ENCODE peak calls at places on chromosome 11, in nine cellular contexts. D is left lung, F is hepatocyte, A is uterus, G is lower lobe of right lung, P is B cell, T is neural crest cell, V is Calu3, N is endothelial cell. J is an unnamed sample.

GRCh38 chr11:77112641-77113381 is 10.2 kb downstream of the OMP start:
- DNase-seq in D (peak; percentile 60), F (no peak), A (no peak), G (no peak), P (no peak), T (no peak), V (no peak), N (no peak), J (no peak)

GRCh38 chr11:1204381-1205101 is 18.3 kb upstream of the MUC5B start:
- DNase-seq in D (peak; percentile 55), F (no peak), A (no peak), G (peak; percentile 35), P (peak; percentile 25), T (no peak), V (no peak), N (no peak), J (no peak)

GRCh38 chr11:103618532-103618931 is 417.9 kb upstream of the DDI1 start:
- DNase-seq in D (no peak), F (no peak), A (no peak), G (no peak), P (no peak), T (no peak), V (no peak), N (no peak), J (peak; percentile 75)

GRCh38 chr11:44269369-44270351 is 40.3 kb downstream of the ALX4 start:
- DNase-seq in D (no peak), F (no peak), A (peak; percentile 63), G (no peak), P (peak; percentile 28), T (no peak), V (no peak), N (no peak), J (no peak)

GRCh38 chr11:36426226-36426848 is 83.7 kb downstream of the TRAF6 start:
- DNase-seq in D (no peak), F (no peak), A (no peak), G (no peak), P (no peak), T (no peak), V (no peak), N (no peak), J (no peak)

GRCh38 chr11:102886999-102887398 is 12.2 kb upstream of the MMP12 start:
- DNase-seq in D (no peak), F (no peak), A (no peak), G (no peak), P (no peak), T (no peak), V (no peak), N (no peak), J (no peak)

GRCh38 chr11:44443836-44444769 is 121.4 kb upstream of the CD82 start:
- DNase-seq in D (no peak), F (no peak), A (no peak), G (no peak), P (no peak), T (no peak), V (no peak), N (no peak), J (no peak)

GRCh38 chr11:12235945-12236743 is 125.8 kb downstream of the MICAL2 start:
- DNase-seq in D (no peak), F (peak; percentile 62), A (no peak), G (no peak), P (no peak), T (no peak), V (no peak), N (no peak), J (peak; percentile 68)

GRCh38 chr11:844693-845644 is 2.3 kb downstream of the TSPAN4 start:
- DNase-seq in D (peak; percentile 91), F (peak; percentile 90), A (peak; percentile 96), G (peak; percentile 91), P (no peak), T (peak; percentile 64), V (peak; percentile 62), N (peak; percentile 72), J (peak; percentile 77)

GRCh38 chr11:114233755-114234154 is 62.4 kb upstream of the NNMT start:
- DNase-seq in D (no peak), F (peak; percentile 40), A (no peak), G (no peak), P (no peak), T (no peak), V (no peak), N (no peak), J (no peak)

GRCh38 chr11:73012121-73012863 is 129.8 kb downstream of the FCHSD2 start:
- DNase-seq in D (no peak), F (no peak), A (no peak), G (no peak), P (no peak), T (no peak), V (no peak), N (no peak), J (peak; percentile 31)

GRCh38 chr11:16000065-16000464 is 356.3 kb downstream of the SOX6 start:
- DNase-seq in D (no peak), F (no peak), A (no peak), G (no peak), P (no peak), T (no peak), V (no peak), N (no peak), J (peak; percentile 53)

GRCh38 chr11:14359573-14360031 is 619 bp upstream of the RRAS2 start:
- DNase-seq in D (no peak), F (no peak), A (no peak), G (no peak), P (no peak), T (no peak), V (no peak), N (no peak), J (peak; percentile 55)

GRCh38 chr11:69088676-69089146 is 40.0 kb downstream of the TPCN2 start:
- DNase-seq in D (peak; percentile 57), F (peak; percentile 89), A (peak; percentile 86), G (no peak), P (peak; percentile 76), T (peak; percentile 78), V (peak; percentile 83), N (peak; percentile 77), J (peak; percentile 67)

GRCh38 chr11:1310772-1311468 is 1.5 kb upstream of the TOLLIP start:
- DNase-seq in D (no peak), F (no peak), A (no peak), G (no peak), P (peak; percentile 78), T (no peak), V (peak; percentile 62), N (no peak), J (no peak)

GRCh38 chr11:96218901-96219300 is 124.1 kb downstream of the MAML2 start:
- DNase-seq in D (no peak), F (no peak), A (no peak), G (no peak), P (no peak), T (no peak), V (no peak), N (no peak), J (no peak)

GRCh38 chr11:68532719-68533369 is 72.3 kb downstream of the PPP6R3 start:
- DNase-seq in D (no peak), F (peak; percentile 54), A (no peak), G (no peak), P (no peak), T (no peak), V (no peak), N (no peak), J (no peak)

GRCh38 chr11:25593221-25593620 is 738.7 kb upstream of the ANO3 start:
- DNase-seq in D (no peak), F (no peak), A (no peak), G (no peak), P (no peak), T (no peak), V (no peak), N (no peak), J (no peak)

GRCh38 chr11:692824-693414 is 2.1 kb downstream of the DEAF1 start:
- DNase-seq in D (no peak), F (no peak), A (no peak), G (no peak), P (peak; percentile 57), T (no peak), V (no peak), N (no peak), J (no peak)

GRCh38 chr11:86641537-86642270 is 30.7 kb downstream of the ME3 start:
- DNase-seq in D (no peak), F (no peak), A (no peak), G (no peak), P (no peak), T (no peak), V (no peak), N (no peak), J (no peak)
- TF ChIP-seq CTCF in D (no peak), F (no peak), A (no peak), G (no peak), P (no peak), T (no peak), V (no peak), N (no peak), J (peak; percentile 30)

DNA sequence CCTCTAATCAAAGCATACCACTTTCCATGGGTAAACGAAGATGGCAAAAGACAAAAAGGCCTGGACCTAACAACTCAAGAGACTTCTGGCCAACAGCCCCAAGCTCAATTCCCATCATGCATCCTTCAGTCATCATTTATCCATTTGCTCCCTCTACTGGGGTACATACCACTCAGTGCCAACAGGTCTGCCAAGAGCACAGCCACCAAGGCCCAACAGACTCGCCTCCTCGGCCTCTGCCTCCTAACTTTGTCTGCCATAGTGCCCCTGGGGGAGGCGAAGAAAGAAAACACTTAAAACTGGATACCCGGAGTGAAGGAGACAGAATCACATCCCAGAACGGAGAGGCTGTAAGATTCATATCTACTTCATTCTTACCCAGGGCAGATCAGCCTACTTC is 1.1 kb downstream of the HYOU1 start:
- DNase-seq in D (no peak), F (peak; percentile 39), A (no peak), G (no peak), P (no peak), T (no peak), V (no peak), N (no peak), J (peak; percentile 56)
- TF ChIP-seq CTCF in D (no peak), F (peak; percentile 17), A (no peak), G (no peak), P (no peak), T (no peak), V (no peak), N (no peak), J (peak; percentile 56)

DNA sequence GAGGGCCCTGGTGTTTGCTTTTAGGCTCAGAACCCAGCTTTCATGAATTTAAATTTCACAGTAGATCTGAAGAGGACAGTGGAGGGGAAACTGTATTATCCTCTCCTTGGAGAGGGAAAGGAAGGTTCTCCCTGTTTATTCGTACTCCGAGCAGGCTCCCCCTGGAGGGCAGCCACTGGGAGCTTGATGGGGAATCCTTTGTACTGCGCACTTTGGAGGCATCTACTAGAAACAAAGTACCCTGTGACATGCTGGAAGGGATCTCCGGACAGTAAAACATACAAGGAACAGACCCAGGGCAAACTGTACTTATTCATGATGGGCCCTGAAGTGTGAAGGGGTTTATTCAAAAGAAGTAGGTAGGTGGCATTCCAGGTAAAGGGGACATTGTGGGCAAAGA is 27.2 kb downstream of the NAV2 start:
- DNase-seq in D (no peak), F (peak; percentile 39), A (peak; percentile 44), G (no peak), P (no peak), T (peak; percentile 18), V (no peak), N (peak; percentile 40), J (no peak)
- TF ChIP-seq CTCF in D (no peak), F (peak; percentile 39), A (peak; percentile 31), G (no peak), P (no peak), T (peak; percentile 46), V (no peak), N (peak; percentile 24), J (peak; percentile 57)

DNA sequence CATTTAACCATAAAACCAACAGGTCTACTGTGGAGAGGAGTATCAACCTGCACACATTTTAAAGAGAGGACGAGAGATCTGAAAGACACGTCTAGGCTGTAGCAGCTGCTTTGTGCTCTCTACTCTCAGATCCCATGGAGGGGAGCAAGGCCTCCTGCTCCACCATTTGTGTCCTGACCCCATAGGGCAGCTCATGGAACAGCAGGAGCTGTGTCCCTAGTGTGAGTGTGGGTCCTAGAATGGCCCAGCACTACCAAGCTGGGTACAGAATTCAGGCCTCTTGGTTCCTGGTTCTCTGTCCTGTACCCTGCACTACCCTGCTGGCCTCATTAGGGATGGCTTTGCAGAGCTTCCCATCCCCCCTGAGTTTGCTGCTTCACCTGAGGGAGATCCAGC is 76.5 kb downstream of the DHCR7 start:
- DNase-seq in D (no peak), F (no peak), A (no peak), G (no peak), P (no peak), T (no peak), V (no peak), N (no peak), J (no peak)
- TF ChIP-seq CTCF in D (no peak), F (no peak), A (no peak), G (no peak), P (no peak), T (no peak), V (no peak), N (no peak), J (no peak)

J was measured in HFFc6.